ENCODE peak calls at places on chromosomes 12 and 14, in six cellular contexts. L, I, N, G, Y and Q are unnamed samples. For H3K27me3, the result is how much of the 10 kb centered on the place peaks cover.

GRCh38 chr12:8031872-8032241 is 659 bp upstream of the FOXJ2 start:
- DNase-seq in L (no peak), I (no peak), N (no peak), G (no peak), Y (no peak), Q (no peak)

GRCh38 chr14:89625988-89626806 is 209.2 kb upstream of the FOXN3 start:
- DNase-seq in L (no peak), I (no peak), N (peak), G (no peak), Y (no peak), Q (no peak)

GRCh38 chr12:2282321-2282720 is 229.5 kb downstream of the CACNA1C start:
- DNase-seq in L (no peak), I (no peak), N (no peak), G (no peak), Y (peak), Q (no peak)

GRCh38 chr14:65531148-65531547 is 118.6 kb downstream of the FUT8 start:
- DNase-seq in L (no peak), I (no peak), N (no peak), G (no peak), Y (no peak), Q (no peak)

GRCh38 chr12:24600996-24601395 is 347.9 kb downstream of the BCAT1 start:
- DNase-seq in L (no peak), I (no peak), N (no peak), G (peak), Y (no peak), Q (peak)

GRCh38 chr12:96261557-96261956 is 67.4 kb downstream of the ELK3 start:
- DNase-seq in L (no peak), I (no peak), N (no peak), G (peak), Y (no peak), Q (no peak)

GRCh38 chr12:94290353-94290752 is 142.0 kb downstream of the PLXNC1 start:
- DNase-seq in L (no peak), I (no peak), N (no peak), G (no peak), Y (peak), Q (no peak)

GRCh38 chr14:60087664-60088063 is 4.1 kb upstream of the PCNX4 start:
- DNase-seq in L (no peak), I (no peak), N (no peak), G (no peak), Y (no peak), Q (no peak)

GRCh38 chr12:47267571-47267970 is 187.8 kb upstream of the AMIGO2 start:
- DNase-seq in L (no peak), I (no peak), N (no peak), G (peak), Y (no peak), Q (no peak)

GRCh38 chr14:69093551-69094421 is 59.1 kb downstream of the DCAF5 start:
- DNase-seq in L (peak), I (peak), N (no peak), G (peak), Y (peak), Q (peak)

DNA sequence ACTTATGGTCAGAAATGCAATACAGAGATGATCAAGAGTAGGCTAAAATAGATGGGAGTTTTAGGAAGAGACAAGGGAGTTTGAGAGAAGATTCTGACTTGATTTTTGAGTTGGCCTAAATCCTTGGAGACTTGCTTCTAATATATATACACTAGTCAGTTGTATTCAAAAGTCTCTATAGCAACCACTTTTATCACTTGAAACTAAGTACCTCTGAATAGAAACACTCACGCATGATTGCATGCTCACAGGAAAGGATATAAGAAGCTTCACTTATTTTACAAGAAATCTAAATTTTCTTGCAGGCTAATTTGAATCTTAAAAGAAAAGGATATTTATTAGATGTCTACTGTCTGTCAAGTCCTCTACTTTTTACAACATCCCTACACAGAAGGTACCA is 316.8 kb downstream of the SNAPC1 start:
- DNase-seq in L (no peak), I (no peak), N (no peak), G (no peak), Y (peak), Q (no peak)
- H3K27me3 ChIP-seq in L (under half), I (under half), N (under half), G (under half), Y (under half), Q (under half)

DNA sequence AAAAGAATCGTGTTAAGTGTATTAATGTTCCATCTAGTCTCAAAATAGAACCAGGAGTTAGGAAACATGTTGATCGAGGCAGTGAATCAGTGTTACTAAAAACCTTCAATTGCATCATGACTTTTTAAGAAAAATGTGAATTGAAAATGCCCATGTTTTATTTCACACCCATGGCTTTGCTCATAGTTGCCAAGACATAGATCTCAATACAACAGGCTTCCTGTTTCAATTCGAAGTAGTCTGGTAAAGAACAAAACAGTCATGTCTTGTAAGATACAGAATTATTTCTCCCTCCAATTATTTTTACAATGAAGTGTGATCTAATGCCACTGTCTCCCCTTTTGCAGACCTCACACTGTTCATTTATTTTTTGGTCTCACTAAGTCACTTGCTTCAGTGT is 44.6 kb upstream of the FAR2 start:
- DNase-seq in L (no peak), I (no peak), N (peak), G (no peak), Y (no peak), Q (no peak)
- H3K4me3 ChIP-seq in L (no peak), I (no peak), N (no peak), G (no peak), Y (no peak), Q (no peak)

GRCh38 chr12:4045433-4045760 is 172.2 kb upstream of the PARP11 start:
- DNase-seq in L (no peak), I (no peak), N (no peak), G (no peak), Y (no peak), Q (no peak)

GRCh38 chr12:4044736-4045432 is 171.7 kb upstream of the PARP11 start:
- DNase-seq in L (no peak), I (no peak), N (no peak), G (no peak), Y (peak), Q (peak)

GRCh38 chr12:4049566-4050080 is 176.4 kb upstream of the PARP11 start:
- DNase-seq in L (no peak), I (no peak), N (no peak), G (no peak), Y (no peak), Q (no peak)

GRCh38 chr12:4046150-4046845 is 173.1 kb upstream of the PARP11 start:
- DNase-seq in L (no peak), I (no peak), N (no peak), G (no peak), Y (peak), Q (peak)

GRCh38 chr12:4047441-4047840 is 174.2 kb upstream of the PARP11 start:
- DNase-seq in L (no peak), I (no peak), N (no peak), G (no peak), Y (no peak), Q (no peak)
- H3K27me3 ChIP-seq in L (under half), I (under half), N (under half), G (under half), Y (under half), Q (under half)

GRCh38 chr14:46378248-46378647 is 273.3 kb downstream of the RPL10L start:
- DNase-seq in L (no peak), I (no peak), N (no peak), G (no peak), Y (no peak), Q (no peak)
- H3K4me3 ChIP-seq in L (no peak), I (no peak), N (no peak), G (no peak), Y (no peak), Q (no peak)

DNA sequence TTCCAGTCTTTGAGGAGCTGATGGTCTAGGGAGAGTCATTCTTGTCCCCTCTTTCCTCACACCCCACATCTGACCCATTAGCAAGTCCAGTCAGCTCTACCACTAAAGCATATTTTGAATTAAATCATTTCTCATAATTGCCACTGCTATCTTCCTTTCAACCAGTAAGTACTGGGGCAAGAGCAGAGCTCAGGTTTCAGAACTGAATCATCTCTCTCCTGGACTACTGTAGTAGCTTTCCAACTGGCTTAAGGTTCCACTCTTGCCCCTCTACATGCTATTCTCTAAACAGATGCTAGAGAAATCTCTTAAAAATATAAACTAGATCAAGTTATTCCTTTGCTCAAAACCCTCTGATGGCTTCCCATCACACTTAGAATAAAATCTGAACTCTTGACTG is 218.3 kb downstream of the TTC6 start:
- DNase-seq in L (no peak), I (no peak), N (no peak), G (peak), Y (no peak), Q (no peak)
- H3K27me3 ChIP-seq in L (under half), I (under half), N (under half), G (under half), Y (under half), Q (under half)

DNA sequence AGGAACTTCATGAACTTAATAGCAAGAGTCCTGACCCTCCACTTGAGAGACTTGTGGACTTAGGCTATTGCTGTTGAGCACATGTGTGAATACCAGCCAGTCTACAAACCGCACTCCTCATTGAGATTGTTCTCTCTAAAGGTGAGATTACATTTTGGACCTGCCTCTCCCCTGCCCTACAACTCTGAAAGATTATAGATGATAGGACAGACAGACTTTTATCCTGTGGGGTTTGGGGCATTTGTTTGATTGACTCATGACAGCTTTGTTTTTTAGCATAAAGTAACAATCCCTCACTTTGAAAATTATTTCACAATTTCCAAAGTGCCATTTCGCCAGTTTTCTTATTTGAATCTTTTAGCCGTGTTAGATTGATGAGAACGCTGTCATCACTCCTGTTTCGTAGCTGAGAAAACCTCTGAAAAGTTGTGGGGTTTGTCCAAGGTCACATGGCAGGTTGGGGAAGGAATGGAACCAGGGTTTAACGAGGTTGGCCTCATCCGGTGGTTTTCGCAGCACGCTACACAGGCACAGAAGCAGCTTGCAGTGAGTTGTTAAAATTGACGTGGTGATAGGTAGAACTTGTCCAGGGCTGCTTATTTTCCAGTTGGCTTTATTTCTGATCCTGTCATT is 836 bp downstream of the EVL start:
- DNase-seq in L (no peak), I (peak), N (peak), G (no peak), Y (no peak), Q (no peak)
- H3K4me3 ChIP-seq in L (no peak), I (peak), N (peak), G (no peak), Y (no peak), Q (no peak)

GRCh38 chr12:54005531-54005852 is 3.3 kb upstream of the HOXC8 start:
- DNase-seq in L (no peak), I (no peak), N (no peak), G (no peak), Y (no peak), Q (no peak)
- H3K27me3 ChIP-seq in L (under half), I (half or more), N (half or more), G (half or more), Y (half or more), Q (under half)

DNA sequence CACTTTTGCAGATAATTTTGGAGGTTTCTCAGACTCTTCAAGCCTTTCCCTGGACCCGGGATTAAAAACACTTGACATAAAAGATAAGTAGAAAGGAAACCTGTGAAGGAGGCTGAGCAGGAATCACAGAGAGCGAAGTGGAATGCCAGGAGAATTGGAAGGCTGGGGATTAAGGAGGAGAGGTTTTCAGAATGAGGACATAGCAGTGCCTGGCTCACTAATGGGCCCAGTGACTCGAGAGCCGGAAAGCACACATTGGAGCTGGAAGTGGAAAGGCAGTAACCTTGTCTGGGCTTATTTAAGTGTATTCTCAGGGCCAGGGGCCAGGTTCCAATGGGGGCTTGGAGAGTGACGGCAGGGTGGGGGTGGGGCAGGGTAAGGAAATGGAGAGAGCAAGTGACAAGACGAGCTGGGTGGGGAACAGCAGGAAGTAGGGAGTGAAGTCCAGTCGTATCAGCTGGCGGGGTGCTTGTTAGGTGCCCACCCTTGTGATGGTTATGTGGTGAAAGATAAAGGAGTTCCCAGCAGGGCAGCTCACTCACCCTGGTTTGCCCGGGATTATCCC is 13.1 kb downstream of the EVL start:
- DNase-seq in L (no peak), I (no peak), N (no peak), G (no peak), Y (peak), Q (peak)
- H3K4me3 ChIP-seq in L (no peak), I (no peak), N (peak), G (no peak), Y (no peak), Q (no peak)